ENCODE peak calls at places on chromosomes 5 and 9, in six cellular contexts. G, E, P, X, Y and C are unnamed samples.

GRCh38 chr5:29122306-29122705 is 2071.2 kb upstream of the CDH6 start:
- DNase-seq in P (no peak), E (no peak), G (no peak), X (no peak), Y (no peak), C (no peak)

GRCh38 chr5:74766348-74766886 is 500 bp downstream of the GFM2 start:
- DNase-seq in P (peak; percentile 60), G (no peak), X (peak; percentile 16), E (peak; percentile 43), Y (peak; percentile 14), C (no peak)

GRCh38 chr5:8456846-8457186 is 587.9 kb downstream of the MTRR start:
- DNase-seq in G (no peak), E (no peak), Y (no peak), P (no peak), X (no peak), C (no peak)

GRCh38 chr9:129038109-129038852 is 1.9 kb downstream of the MIGA2 start:
- DNase-seq in P (no peak), G (no peak), X (no peak), Y (no peak), E (no peak), C (no peak)

GRCh38 chr5:65305913-65306312 is 175.8 kb downstream of the ADAMTS6 start:
- DNase-seq in G (no peak), E (no peak), Y (no peak), X (no peak), P (no peak), C (no peak)

GRCh38 chr5:54900906-54901725 is 84.3 kb downstream of the ESM1 start:
- DNase-seq in P (peak; percentile 54), X (no peak), Y (peak; percentile 12), E (no peak), G (no peak), C (no peak)

GRCh38 chr5:160287378-160288051 is 24.8 kb downstream of the CCNJL start:
- DNase-seq in X (peak; percentile 43), E (no peak), G (no peak), P (no peak), Y (no peak), C (no peak)

GRCh38 chr5:66100851-66101250 is 43.2 kb upstream of the SREK1 start:
- DNase-seq in Y (no peak), G (no peak), X (no peak), E (no peak), P (no peak), C (no peak)

GRCh38 chr9:13719410-13719809 is 439.9 kb upstream of the MPDZ start:
- DNase-seq in Y (peak; percentile 62), X (no peak), G (no peak), E (no peak), P (no peak), C (no peak)

GRCh38 chr5:51829226-51829625 is 446.0 kb downstream of the ISL1 start:
- DNase-seq in P (no peak), Y (peak; percentile 54), G (no peak), E (no peak), X (peak; percentile 18), C (no peak)

GRCh38 chr5:76379316-76379715 is 23.8 kb upstream of the IQGAP2 start:
- DNase-seq in Y (no peak), G (no peak), X (no peak), P (no peak), E (no peak), C (no peak)

GRCh38 chr5:115494570-115495289 is 49.8 kb downstream of the FEM1C start:
- DNase-seq in E (no peak), P (no peak), Y (no peak), X (no peak), G (no peak), C (no peak)

GRCh38 chr9:36029765-36030528 is 6.8 kb upstream of the RECK start:
- DNase-seq in P (peak; percentile 7), X (no peak), Y (peak; percentile 49), E (no peak), G (no peak), C (no peak)

GRCh38 chr9:128657344-128657704 is 677 bp upstream of the DYNC2I2 start:
- DNase-seq in G (no peak), P (no peak), E (no peak), Y (no peak), X (no peak), C (no peak)

GRCh38 chr9:87285183-87285582 is 212.5 kb upstream of the DAPK1 start:
- DNase-seq in G (no peak), X (peak; percentile 3), E (no peak), P (no peak), Y (no peak), C (no peak)

GRCh38 chr9:109588415-109588814 is 90.3 kb upstream of the PTPN3 start:
- DNase-seq in E (no peak), P (no peak), Y (no peak), X (no peak), G (no peak), C (no peak)

GRCh38 chr9:38047301-38048251 is 21.5 kb downstream of the SHB start:
- DNase-seq in E (no peak), P (peak; percentile 45), X (peak; percentile 66), Y (peak; percentile 96), G (no peak), C (no peak)

GRCh38 chr5:36444582-36444999 is 142.9 kb upstream of the RANBP3L start:
- DNase-seq in X (peak; percentile 26), G (no peak), P (no peak), Y (no peak), E (no peak), C (no peak)

GRCh38 chr9:123061216-123061615 is 27.7 kb downstream of the GPR21 start:
- DNase-seq in X (no peak), G (no peak), P (no peak), E (no peak), Y (no peak), C (no peak)

GRCh38 chr9:68978054-68978453 is 35.9 kb downstream of the PRKACG start:
- DNase-seq in G (no peak), Y (no peak), X (no peak), E (no peak), P (no peak), C (no peak)

GRCh38 chr9:99998266-99998665 is 91.8 kb downstream of the STX17 start:
- DNase-seq in E (no peak), X (no peak), G (no peak), Y (no peak), P (no peak), C (no peak)

GRCh38 chr9:77212801-77213200 is 35.5 kb downstream of the VPS13A start:
- DNase-seq in E (no peak), P (no peak), X (no peak), Y (no peak), G (no peak), C (no peak)

GRCh38 chr5:138927979-138928378 is 52.8 kb upstream of the LRRTM2 start:
- DNase-seq in Y (no peak), X (no peak), P (no peak), G (no peak), E (no peak), C (no peak)